ENCODE peak calls at places on chromosomes 13 and 19, in five cellular contexts. One of them, this sample, is unnamed.

GRCh38 chr19:45205810-45206209 is 27.2 kb downstream of the BLOC1S3 start:
- DNase-seq in H1: no peak
- DNase-seq in HCT116: no peak
- DNase-seq in GM12878: no peak
- DNase-seq in SK-N-SH: no peak
- DNase-seq in this sample: no peak

GRCh38 chr19:21084343-21084742 is 2.3 kb downstream of the ZNF714 start:
- DNase-seq in H1: no peak
- DNase-seq in SK-N-SH: no peak
- DNase-seq in HCT116: no peak
- DNase-seq in GM12878: peak
- DNase-seq in this sample: no peak

GRCh38 chr19:35710784-35711723 is 6.7 kb downstream of the ZBTB32 start:
- DNase-seq in SK-N-SH: no peak
- DNase-seq in GM12878: peak
- DNase-seq in HCT116: no peak
- DNase-seq in H1: no peak
- DNase-seq in this sample: no peak

GRCh38 chr19:18029617-18030338 is 21.8 kb downstream of the ARRDC2 start:
- DNase-seq in HCT116: peak
- DNase-seq in SK-N-SH: peak
- DNase-seq in GM12878: no peak
- DNase-seq in H1: no peak
- DNase-seq in this sample: peak

GRCh38 chr19:719636-720377 is 11.1 kb downstream of the PALM start:
- DNase-seq in SK-N-SH: peak
- DNase-seq in HCT116: no peak
- DNase-seq in GM12878: no peak
- DNase-seq in H1: peak
- DNase-seq in this sample: no peak

GRCh38 chr13:43433691-43434121 is 353.1 kb downstream of the ENOX1 start:
- DNase-seq in H1: no peak
- DNase-seq in SK-N-SH: no peak
- DNase-seq in GM12878: no peak
- DNase-seq in HCT116: no peak
- DNase-seq in this sample: no peak

GRCh38 chr13:95100525-95101121 is 200.6 kb downstream of the ABCC4 start:
- DNase-seq in HCT116: no peak
- DNase-seq in GM12878: peak
- DNase-seq in SK-N-SH: no peak
- DNase-seq in H1: no peak
- DNase-seq in this sample: no peak

GRCh38 chr13:24253520-24254150 is 55.7 kb upstream of the C1QTNF9 start:
- DNase-seq in H1: no peak
- DNase-seq in SK-N-SH: no peak
- DNase-seq in HCT116: no peak
- DNase-seq in GM12878: no peak
- DNase-seq in this sample: no peak

GRCh38 chr13:111394211-111394922 is 73.9 kb downstream of the TEX29 start:
- DNase-seq in H1: no peak
- DNase-seq in SK-N-SH: no peak
- DNase-seq in HCT116: no peak
- DNase-seq in GM12878: no peak
- DNase-seq in this sample: no peak

GRCh38 chr13:41019578-41020347 is 647 bp upstream of the ELF1 start:
- DNase-seq in H1: no peak
- DNase-seq in HCT116: no peak
- DNase-seq in GM12878: no peak
- DNase-seq in SK-N-SH: peak
- DNase-seq in this sample: no peak

GRCh38 chr13:48232420-48233096 is 448 bp upstream of the ITM2B start:
- DNase-seq in GM12878: no peak
- DNase-seq in H1: peak
- DNase-seq in SK-N-SH: no peak
- DNase-seq in HCT116: no peak
- DNase-seq in this sample: peak

GRCh38 chr13:78826312-78826711 is 167.4 kb upstream of the OBI1 start:
- DNase-seq in GM12878: no peak
- DNase-seq in H1: no peak
- DNase-seq in HCT116: no peak
- DNase-seq in SK-N-SH: no peak
- DNase-seq in this sample: no peak

GRCh38 chr13:51663980-51664957 is 80.0 kb downstream of the WDFY2 start:
- DNase-seq in SK-N-SH: no peak
- DNase-seq in H1: no peak
- DNase-seq in GM12878: no peak
- DNase-seq in HCT116: no peak
- DNase-seq in this sample: no peak

GRCh38 chr13:107329991-107330390 is 762.1 kb upstream of the ARGLU1 start:
- DNase-seq in H1: no peak
- DNase-seq in SK-N-SH: no peak
- DNase-seq in GM12878: no peak
- DNase-seq in HCT116: no peak
- DNase-seq in this sample: no peak

GRCh38 chr19:56112313-56112709 is 8.8 kb downstream of the ZNF787 start:
- DNase-seq in SK-N-SH: peak
- DNase-seq in H1: no peak
- DNase-seq in GM12878: no peak
- DNase-seq in HCT116: no peak
- DNase-seq in this sample: no peak

GRCh38 chr19:19866599-19867248 is 1.0 kb downstream of the ZNF253 start:
- DNase-seq in SK-N-SH: peak
- DNase-seq in GM12878: peak
- DNase-seq in HCT116: no peak
- DNase-seq in H1: peak
- DNase-seq in this sample: no peak

GRCh38 chr13:113724780-113725315 is 34.2 kb upstream of the TMEM255B start:
- DNase-seq in SK-N-SH: peak
- DNase-seq in H1: peak
- DNase-seq in GM12878: peak
- DNase-seq in HCT116: peak
- DNase-seq in this sample: peak

GRCh38 chr13:19153782-19154450 is 27.7 kb downstream of the TUBA3C start:
- DNase-seq in SK-N-SH: peak
- DNase-seq in H1: no peak
- DNase-seq in HCT116: no peak
- DNase-seq in GM12878: no peak
- DNase-seq in this sample: peak

GRCh38 chr13:107531180-107531579 is 684.2 kb downstream of the LIG4 start:
- DNase-seq in GM12878: no peak
- DNase-seq in SK-N-SH: no peak
- DNase-seq in HCT116: no peak
- DNase-seq in H1: no peak
- DNase-seq in this sample: no peak

GRCh38 chr13:31957772-31958171 is 73.8 kb upstream of the FRY start:
- DNase-seq in H1: no peak
- DNase-seq in HCT116: no peak
- DNase-seq in SK-N-SH: no peak
- DNase-seq in GM12878: no peak
- DNase-seq in this sample: no peak

GRCh38 chr19:6423499-6424189 is 967 bp downstream of the KHSRP start:
- DNase-seq in HCT116: no peak
- DNase-seq in SK-N-SH: peak
- DNase-seq in GM12878: no peak
- DNase-seq in H1: peak
- DNase-seq in this sample: peak

GRCh38 chr13:98307744-98308524 is 130.9 kb upstream of the RNF113B start:
- DNase-seq in GM12878: no peak
- DNase-seq in SK-N-SH: no peak
- DNase-seq in HCT116: no peak
- DNase-seq in H1: no peak
- DNase-seq in this sample: no peak

GRCh38 chr13:99614465-99614885 is 113.2 kb downstream of the TM9SF2 start:
- DNase-seq in GM12878: no peak
- DNase-seq in SK-N-SH: peak
- DNase-seq in HCT116: no peak
- DNase-seq in H1: no peak
- DNase-seq in this sample: peak

GRCh38 chr19:18648971-18649310 is 12.1 kb downstream of the KLHL26 start:
- DNase-seq in H1: no peak
- DNase-seq in SK-N-SH: no peak
- DNase-seq in GM12878: no peak
- DNase-seq in HCT116: no peak
- DNase-seq in this sample: no peak

GRCh38 chr19:18445252-18445948 is 7.5 kb upstream of the ISYNA1 start:
- DNase-seq in H1: no peak
- DNase-seq in GM12878: no peak
- DNase-seq in SK-N-SH: no peak
- DNase-seq in HCT116: no peak
- DNase-seq in this sample: no peak

GRCh38 chr19:45159204-45159970 is 1.4 kb downstream of the NKPD1 start:
- DNase-seq in SK-N-SH: no peak
- DNase-seq in H1: no peak
- DNase-seq in GM12878: no peak
- DNase-seq in HCT116: no peak
- DNase-seq in this sample: no peak

GRCh38 chr13:106986033-106986484 is 418.1 kb upstream of the ARGLU1 start:
- DNase-seq in GM12878: no peak
- DNase-seq in HCT116: no peak
- DNase-seq in SK-N-SH: no peak
- DNase-seq in H1: no peak
- DNase-seq in this sample: peak

GRCh38 chr13:111210945-111211469 is 95.9 kb downstream of the ARHGEF7 start:
- DNase-seq in SK-N-SH: no peak
- DNase-seq in HCT116: no peak
- DNase-seq in GM12878: no peak
- DNase-seq in H1: no peak
- DNase-seq in this sample: no peak

GRCh38 chr19:3986260-3987041 is 1.2 kb upstream of the EEF2 start:
- DNase-seq in HCT116: peak
- DNase-seq in H1: no peak
- DNase-seq in GM12878: peak
- DNase-seq in SK-N-SH: peak
- DNase-seq in this sample: peak

GRCh38 chr13:40410315-40410714 is 256.1 kb downstream of the FOXO1 start:
- DNase-seq in GM12878: no peak
- DNase-seq in HCT116: no peak
- DNase-seq in SK-N-SH: no peak
- DNase-seq in H1: no peak
- DNase-seq in this sample: no peak

GRCh38 chr19:55283548-55284393 is at the start of gene BRSK1:
- DNase-seq in HCT116: peak
- DNase-seq in GM12878: no peak
- DNase-seq in SK-N-SH: peak
- DNase-seq in H1: peak
- DNase-seq in this sample: no peak

GRCh38 chr19:6086081-6086858 is 24.0 kb downstream of the RFX2 start:
- DNase-seq in GM12878: no peak
- DNase-seq in SK-N-SH: no peak
- DNase-seq in HCT116: no peak
- DNase-seq in H1: no peak
- DNase-seq in this sample: no peak

GRCh38 chr19:7924651-7925170 is 1.2 kb downstream of the CTXN1 start:
- DNase-seq in GM12878: no peak
- DNase-seq in H1: peak
- DNase-seq in HCT116: no peak
- DNase-seq in SK-N-SH: no peak
- DNase-seq in this sample: no peak

DNA sequence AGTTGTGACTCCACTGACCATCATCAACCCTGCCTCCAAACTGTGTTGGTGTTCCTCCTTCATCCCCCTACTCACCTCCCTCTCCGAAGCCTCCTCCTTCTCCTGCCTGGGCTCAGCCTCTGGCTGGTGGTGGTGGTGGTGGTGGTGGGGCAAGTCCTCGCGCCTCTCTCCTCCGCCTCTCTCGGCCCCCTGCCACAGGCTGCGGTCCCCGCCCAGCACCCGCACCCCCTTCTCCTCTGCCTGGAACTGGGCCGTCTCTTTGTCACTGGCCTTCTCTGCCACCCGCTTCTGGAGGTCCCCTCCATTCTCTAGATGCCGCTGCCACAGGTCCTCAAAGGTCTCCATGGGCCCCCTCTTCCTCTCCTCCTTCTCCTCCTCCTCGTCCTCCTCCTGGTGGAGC is 1.5 kb downstream of the CCER2 start:
- DNase-seq in HCT116: no peak
- DNase-seq in GM12878: no peak
- DNase-seq in SK-N-SH: no peak
- DNase-seq in H1: no peak
- DNase-seq in this sample: no peak
- TF ChIP-seq JUND in HCT116: no peak
- TF ChIP-seq JUND in GM12878: no peak
- TF ChIP-seq JUND in SK-N-SH: no peak
- TF ChIP-seq JUND in H1: no peak
- TF ChIP-seq JUND in this sample: no peak

GRCh38 chr19:16612631-16613030 is 15.4 kb downstream of the MED26 start:
- DNase-seq in H1: no peak
- DNase-seq in HCT116: no peak
- DNase-seq in SK-N-SH: no peak
- DNase-seq in GM12878: no peak
- DNase-seq in this sample: no peak

GRCh38 chr19:16613841-16614240 is 14.2 kb downstream of the MED26 start:
- DNase-seq in HCT116: no peak
- DNase-seq in SK-N-SH: no peak
- DNase-seq in GM12878: no peak
- DNase-seq in H1: no peak
- DNase-seq in this sample: no peak

GRCh38 chr19:16618248-16618647 is 9.8 kb downstream of the MED26 start:
- DNase-seq in HCT116: no peak
- DNase-seq in GM12878: no peak
- DNase-seq in SK-N-SH: no peak
- DNase-seq in H1: no peak
- DNase-seq in this sample: no peak

GRCh38 chr19:16614941-16615340 is 13.1 kb downstream of the MED26 start:
- DNase-seq in H1: no peak
- DNase-seq in HCT116: no peak
- DNase-seq in GM12878: no peak
- DNase-seq in SK-N-SH: no peak
- DNase-seq in this sample: peak

DNA sequence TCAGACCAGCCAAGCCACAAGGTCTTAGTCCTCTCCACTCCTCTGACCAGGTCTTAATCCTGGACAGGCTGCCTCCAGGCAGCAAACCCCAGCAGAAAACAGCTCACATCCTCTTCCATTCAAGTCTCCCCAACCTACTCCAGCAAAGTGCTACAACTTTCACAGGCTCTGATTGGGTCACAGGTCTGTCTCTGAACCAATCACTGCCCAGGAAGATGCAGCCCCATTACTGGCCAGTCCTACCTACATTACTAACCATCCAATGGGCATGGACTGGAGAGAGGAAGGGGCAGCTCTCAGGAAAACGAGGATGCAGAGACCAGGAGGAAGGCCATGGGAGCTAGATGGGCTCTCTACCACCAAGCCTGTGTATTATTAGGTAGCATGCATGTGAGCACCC is 12.2 kb downstream of the MED26 start:
- DNase-seq in HCT116: no peak
- DNase-seq in H1: no peak
- DNase-seq in GM12878: no peak
- DNase-seq in SK-N-SH: peak
- DNase-seq in this sample: no peak
- TF ChIP-seq JUND in HCT116: no peak
- TF ChIP-seq JUND in H1: no peak
- TF ChIP-seq JUND in GM12878: no peak
- TF ChIP-seq JUND in SK-N-SH: no peak
- TF ChIP-seq JUND in this sample: no peak

GRCh38 chr13:47038196-47038595 is 141.3 kb upstream of the HTR2A start:
- DNase-seq in H1: no peak
- DNase-seq in SK-N-SH: no peak
- DNase-seq in HCT116: no peak
- DNase-seq in GM12878: no peak
- DNase-seq in this sample: no peak
- TF ChIP-seq JUND in H1: no peak
- TF ChIP-seq JUND in SK-N-SH: peak
- TF ChIP-seq JUND in HCT116: no peak
- TF ChIP-seq JUND in GM12878: no peak
- TF ChIP-seq JUND in this sample: no peak

GRCh38 chr19:42412661-42413076 is 14.5 kb downstream of the LIPE start:
- DNase-seq in HCT116: no peak
- DNase-seq in GM12878: no peak
- DNase-seq in H1: no peak
- DNase-seq in SK-N-SH: peak
- DNase-seq in this sample: no peak
- TF ChIP-seq JUND in HCT116: no peak
- TF ChIP-seq JUND in GM12878: no peak
- TF ChIP-seq JUND in H1: no peak
- TF ChIP-seq JUND in SK-N-SH: no peak
- TF ChIP-seq JUND in this sample: no peak

This sample was measured in T47D.